ENCODE peak calls at places on chromosomes 5 and 9, in eight cellular contexts. T, A, Z, Q, C, B, W and G are unnamed samples.
A peak's percentile ranks its signal among the peaks of the same experiment; 100 is the strongest.

GRCh38 chr9:101778332-101778731 is 39.9 kb upstream of the GRIN3A start:
- DNase-seq in Q (no peak), Z (no peak), W (no peak), T (no peak), A (no peak), B (no peak), C (no peak), G (no peak)

GRCh38 chr9:83451308-83451707 is 86.9 kb downstream of the FRMD3 start:
- DNase-seq in T (no peak), B (no peak), A (no peak), Q (no peak), C (no peak), W (no peak), Z (no peak), G (no peak)

GRCh38 chr9:133537257-133537656 is 2.8 kb downstream of the ADAMTSL2 start:
- DNase-seq in Z (no peak), T (no peak), A (no peak), C (no peak), B (no peak), W (no peak), Q (no peak), G (no peak)

GRCh38 chr9:98908897-98909634 is 34.6 kb upstream of the COL15A1 start:
- DNase-seq in A (no peak), W (no peak), T (no peak), Q (no peak), C (no peak), B (no peak), Z (no peak), G (no peak)

GRCh38 chr5:174642816-174643405 is 81.5 kb upstream of the MSX2 start:
- DNase-seq in T (no peak), A (peak; percentile 4), Z (no peak), C (no peak), Q (no peak), W (no peak), B (no peak), G (no peak)

GRCh38 chr5:66362676-66363075 is 218.6 kb downstream of the SREK1 start:
- DNase-seq in A (no peak), B (no peak), C (no peak), W (no peak), Q (no peak), T (no peak), Z (no peak), G (no peak)

GRCh38 chr5:28807230-28807629 is 1768.8 kb upstream of the CDH9 start:
- DNase-seq in C (no peak), T (no peak), Z (no peak), A (no peak), Q (no peak), W (no peak), B (no peak), G (no peak)

GRCh38 chr5:66596791-66597757 is 881 bp downstream of the MAST4 start:
- DNase-seq in T (peak; percentile 37), C (peak; percentile 57), Z (no peak), Q (no peak), A (no peak), B (no peak), W (peak; percentile 65), G (peak; percentile 19)

GRCh38 chr5:35438288-35438687 is 179.4 kb upstream of the SPEF2 start:
- DNase-seq in A (no peak), W (no peak), C (no peak), Z (no peak), T (no peak), Q (no peak), B (no peak), G (no peak)

GRCh38 chr5:9903806-9904205 is 273.7 kb upstream of the TAS2R1 start:
- DNase-seq in C (no peak), T (no peak), B (no peak), W (no peak), Q (no peak), A (no peak), Z (no peak), G (no peak)

GRCh38 chr9:93574900-93575705 is 1.3 kb upstream of the PHF2 start:
- DNase-seq in W (no peak), B (no peak), T (peak; percentile 20), C (peak; percentile 72), Q (no peak), A (peak; percentile 64), Z (no peak), G (no peak)

GRCh38 chr5:67193479-67193878 is 3.1 kb downstream of the CD180 start:
- DNase-seq in W (no peak), T (no peak), B (no peak), A (no peak), C (no peak), Q (no peak), Z (no peak), G (no peak)

GRCh38 chr5:38621331-38621730 is 64.9 kb upstream of the LIFR start:
- DNase-seq in Q (no peak), W (no peak), C (no peak), Z (no peak), A (no peak), T (no peak), B (no peak), G (no peak)

DNA sequence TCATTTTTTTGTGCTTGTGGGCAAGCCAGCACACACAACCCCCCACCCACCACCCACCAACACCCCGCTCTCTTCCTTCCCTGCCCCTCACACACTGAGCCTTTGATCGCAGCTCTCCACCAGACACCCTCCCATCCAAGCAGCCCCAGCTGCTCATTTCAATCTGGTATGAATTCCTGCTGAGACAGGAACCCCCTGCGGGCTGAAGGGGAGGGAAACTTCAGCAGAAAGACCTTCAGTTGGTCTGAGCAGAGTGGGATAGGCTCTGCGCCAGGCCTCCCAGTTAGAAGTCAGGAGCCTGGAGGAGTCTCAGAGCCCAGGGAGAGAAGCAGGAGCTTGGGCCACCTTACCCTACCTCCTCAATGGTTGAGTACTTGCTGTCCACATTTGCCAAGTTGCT is 7.2 kb downstream of the PCDHGC5 start:
- DNase-seq in T (no peak), Z (no peak), Q (no peak), B (no peak), A (peak; percentile 37), C (no peak), W (no peak), G (no peak)
- TF ChIP-seq EP300 in T (no peak), Z (no peak), Q (no peak), B (no peak), A (no peak), C (no peak), W (no peak), G (no peak)

DNA sequence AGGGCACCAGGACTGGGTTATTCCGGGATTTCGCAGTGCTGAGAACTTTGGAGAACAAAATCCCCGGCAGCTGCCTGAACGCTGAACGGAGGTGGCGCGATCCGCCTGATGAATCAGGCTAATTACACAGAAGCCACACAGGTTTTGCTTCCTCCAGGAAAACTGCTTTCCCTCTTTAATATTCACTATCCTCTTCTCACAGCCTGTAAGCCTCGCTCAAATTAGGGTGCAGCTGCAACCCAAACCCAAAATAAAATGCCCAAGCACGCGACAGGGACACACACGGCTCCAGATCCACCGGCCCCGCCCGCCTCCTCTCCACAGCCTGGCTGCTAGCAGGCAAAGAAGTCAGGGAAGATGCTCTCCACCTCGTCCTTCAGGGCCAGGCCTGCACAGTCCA is 6.0 kb downstream of the SOHLH1 start:
- DNase-seq in B (no peak), A (no peak), T (no peak), Z (no peak), C (no peak), W (no peak), Q (no peak), G (no peak)
- H3K27me3 ChIP-seq in B (peaks cover 88% of the 10 kb centered on the region), A (no peaks in the 10 kb centered on the region), T (peaks cover 81% of the 10 kb centered on the region), Z (peaks cover 93% of the 10 kb centered on the region), C (peaks cover 65% of the 10 kb centered on the region), W (no peaks in the 10 kb centered on the region), Q (no peaks in the 10 kb centered on the region), G (no peaks in the 10 kb centered on the region)

GRCh38 chr5:52807037-52807436 is 19.3 kb downstream of the ITGA1 start:
- DNase-seq in T (no peak), A (no peak), W (no peak), B (no peak), Q (no peak), C (no peak), Z (no peak), G (no peak)

GRCh38 chr5:52804359-52804758 is 16.6 kb downstream of the ITGA1 start:
- DNase-seq in C (no peak), A (no peak), Q (no peak), Z (no peak), B (no peak), T (no peak), W (no peak), G (no peak)

GRCh38 chr5:52805614-52806013 is 17.9 kb downstream of the ITGA1 start:
- DNase-seq in B (no peak), W (no peak), C (no peak), Z (no peak), T (no peak), Q (no peak), A (no peak), G (no peak)

GRCh38 chr5:52802272-52803011 is 14.7 kb downstream of the ITGA1 start:
- DNase-seq in T (no peak), W (no peak), B (no peak), A (no peak), Q (no peak), C (no peak), Z (no peak), G (no peak)

GRCh38 chr5:52804978-52805377 is 17.3 kb downstream of the ITGA1 start:
- DNase-seq in W (no peak), Q (no peak), A (no peak), B (no peak), T (no peak), Z (no peak), C (no peak), G (no peak)
- TF ChIP-seq POLR2A in W (no peak), Q (no peak), A (no peak), B (no peak), T (no peak), Z (no peak), C (no peak), G (no peak)

GRCh38 chr5:124203308-124203707 is 543.1 kb downstream of the ZNF608 start:
- DNase-seq in A (no peak), B (no peak), T (no peak), C (no peak), W (no peak), Q (no peak), Z (no peak), G (no peak)
- TF ChIP-seq EP300 in A (no peak), B (no peak), T (no peak), C (no peak), W (no peak), Q (no peak), Z (no peak), G (no peak)

GRCh38 chr9:137044042-137044441 is 1.9 kb downstream of the NPDC1 start:
- DNase-seq in T (no peak), A (no peak), C (no peak), Z (no peak), W (no peak), Q (no peak), B (no peak), G (no peak)
- H3K27me3 ChIP-seq in T (peaks cover 59% of the 10 kb centered on the region), A (peaks cover 15% of the 10 kb centered on the region), C (peaks cover 24% of the 10 kb centered on the region), Z (peaks cover 27% of the 10 kb centered on the region), W (peaks cover 40% of the 10 kb centered on the region), Q (no peaks in the 10 kb centered on the region), B (peaks cover 57% of the 10 kb centered on the region), G (peaks cover 54% of the 10 kb centered on the region)